ENCODE peak calls at places on chromosomes 5 and 9, in four cellular contexts. B is heart left ventricle, V is adrenal gland, G is sigmoid colon. J is an unnamed sample.

GRCh38 chr5:81787843-81788242 is 36.9 kb upstream of the SSBP2 start:
- DNase-seq in G (peak; percentile 89), V (peak; percentile 73), B (no peak), J (peak; percentile 55)

GRCh38 chr5:150539206-150539605 is 31.3 kb downstream of the NDST1 start:
- DNase-seq in B (no peak), V (no peak), G (no peak), J (no peak)

GRCh38 chr5:81579525-81579924 is 171.4 kb downstream of the SSBP2 start:
- DNase-seq in V (no peak), B (no peak), G (no peak), J (no peak)

GRCh38 chr9:27785714-27786100 is 212.4 kb upstream of the C9orf72 start:
- DNase-seq in B (no peak), V (no peak), G (no peak), J (no peak)

GRCh38 chr9:114737118-114737517 is 55.1 kb upstream of the TEX48 start:
- DNase-seq in V (no peak), G (no peak), B (no peak), J (no peak)

GRCh38 chr9:104977580-104977979 is 49.6 kb upstream of the ABCA1 start:
- DNase-seq in G (no peak), V (no peak), B (no peak), J (no peak)

GRCh38 chr9:30673132-30673531 is 1711.3 kb upstream of the ACO1 start:
- DNase-seq in G (no peak), B (no peak), V (no peak), J (no peak)

GRCh38 chr9:121781143-121781542 is 129.7 kb downstream of the DAB2IP start:
- DNase-seq in B (no peak), V (no peak), G (no peak), J (no peak)

GRCh38 chr5:110594866-110595265 is 131.6 kb downstream of the TMEM232 start:
- DNase-seq in G (no peak), V (no peak), B (peak; percentile 30), J (no peak)

GRCh38 chr5:31921852-31922305 is 252.2 kb downstream of the GOLPH3 start:
- DNase-seq in B (no peak), G (no peak), V (no peak), J (no peak)

GRCh38 chr9:33186457-33187168 is 19.5 kb upstream of the B4GALT1 start:
- DNase-seq in G (peak; percentile 77), V (no peak), B (no peak), J (peak; percentile 38)

GRCh38 chr5:6889030-6889429 is 175.8 kb downstream of the TENT4A start:
- DNase-seq in V (no peak), G (no peak), B (no peak), J (no peak)

GRCh38 chr5:122319897-122320296 is 7.9 kb downstream of the SNCAIP start:
- DNase-seq in V (no peak), B (no peak), G (no peak), J (no peak)

GRCh38 chr5:6680922-6681321 is 32.3 kb upstream of the TENT4A start:
- DNase-seq in G (no peak), B (no peak), V (no peak), J (no peak)

GRCh38 chr5:52999357-52999949 is 10.3 kb downstream of the ITGA2 start:
- DNase-seq in B (no peak), V (no peak), G (no peak), J (no peak)

DNA sequence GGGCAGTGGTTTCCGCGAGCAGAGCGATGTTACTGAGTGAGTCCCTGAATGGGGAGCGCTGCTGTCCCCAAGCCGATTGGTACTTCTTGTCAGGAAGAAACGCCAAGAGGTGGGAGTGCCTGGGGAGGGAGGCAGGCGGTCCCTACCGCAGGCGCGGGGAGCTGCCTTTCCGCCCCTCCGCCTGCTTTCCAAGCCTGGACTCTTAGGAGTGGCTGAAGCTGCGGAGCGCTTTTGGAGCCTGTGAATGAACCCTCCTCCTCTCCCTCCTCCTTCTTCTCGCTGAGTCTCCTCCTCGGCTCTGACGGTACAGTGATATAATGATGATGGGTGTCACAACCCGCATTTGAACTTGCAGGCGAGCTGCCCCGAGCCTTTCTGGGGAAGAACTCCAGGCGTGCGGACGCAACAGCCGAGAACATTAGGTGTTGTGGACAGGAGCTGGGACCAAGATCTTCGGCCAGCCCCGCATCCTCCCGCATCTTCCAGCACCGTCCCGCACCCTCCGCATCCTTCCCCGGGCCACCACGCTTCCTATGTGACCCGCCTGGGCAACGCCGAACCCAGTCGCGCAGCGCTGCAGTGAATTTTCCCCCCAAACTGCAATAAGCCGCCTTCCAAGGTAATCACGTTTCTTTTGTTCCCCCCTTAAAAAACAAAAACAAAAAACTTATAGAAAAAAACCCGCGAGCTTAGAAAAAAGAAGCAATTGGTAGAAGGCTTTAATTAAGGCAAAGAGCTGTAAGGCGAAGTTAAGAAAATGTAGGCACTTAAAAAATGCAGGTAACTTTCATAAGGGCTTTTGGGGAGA is at the start of gene VCAN:
- DNase-seq in B (peak; percentile 69), V (peak; percentile 50), G (peak; percentile 81), J (peak; percentile 25)
- TF ChIP-seq POLR2A in B (no peak), V (no peak), G (no peak), J (no peak)

DNA sequence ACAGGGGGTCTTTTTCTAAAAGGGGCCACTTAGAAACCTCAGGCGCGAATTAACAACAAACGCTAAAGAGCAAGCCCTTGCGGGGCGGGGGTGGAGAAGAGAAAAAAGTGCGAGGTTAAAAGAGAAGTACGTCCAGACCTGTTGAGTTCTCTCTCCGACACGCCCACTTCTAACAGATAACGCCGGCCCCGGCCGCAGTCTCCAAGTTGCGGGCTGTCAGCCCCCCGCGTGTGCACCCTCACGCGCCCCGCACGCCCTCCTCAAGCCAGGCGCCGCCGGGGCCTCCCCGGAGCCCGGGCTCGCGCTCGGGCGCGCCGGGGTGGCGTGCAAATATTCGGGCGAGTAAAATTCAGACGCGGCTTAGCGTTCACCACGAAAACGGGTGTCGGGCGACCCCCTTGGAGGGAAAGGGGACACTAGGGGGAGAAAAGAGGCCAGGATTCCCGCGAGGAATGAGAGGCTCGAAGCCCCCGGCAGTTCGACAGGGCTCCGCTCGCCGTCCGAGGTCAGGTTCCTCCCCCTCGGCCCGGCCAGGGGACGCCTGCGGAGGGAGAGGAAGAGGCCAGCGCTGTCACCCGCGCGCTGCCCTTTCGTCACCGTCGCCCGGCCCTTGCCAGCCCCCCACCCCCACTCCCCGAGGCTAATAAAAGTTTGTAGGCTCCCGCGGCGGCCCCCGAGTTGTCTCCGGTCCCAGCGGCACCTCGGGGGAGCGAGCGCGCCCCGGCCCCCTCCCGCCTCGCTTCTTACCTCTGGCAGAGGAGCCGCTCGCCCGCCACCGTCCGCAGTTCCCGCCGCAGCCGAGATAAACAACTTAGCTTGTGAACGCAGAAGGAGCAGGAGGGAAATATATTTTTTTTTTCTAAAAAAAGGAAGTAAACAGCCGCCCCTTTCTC is 776 bp downstream of the NR3C1 start:
- DNase-seq in V (peak; percentile 71), B (peak; percentile 86), G (peak; percentile 85), J (peak; percentile 62)
- TF ChIP-seq POLR2A in V (no peak), B (no peak), G (no peak), J (peak; percentile 28)

GRCh38 chr5:139658501-139658927 is 10.4 kb downstream of the CXXC5 start:
- DNase-seq in B (no peak), V (no peak), G (no peak), J (no peak)

GRCh38 chr5:139659673-139660072 is 11.5 kb downstream of the CXXC5 start:
- DNase-seq in G (no peak), V (no peak), B (no peak), J (no peak)

GRCh38 chr5:139658928-139659667 is 10.9 kb downstream of the CXXC5 start:
- DNase-seq in G (no peak), V (peak; percentile 54), B (no peak), J (no peak)

GRCh38 chr5:139660916-139661814 is 13.0 kb downstream of the CXXC5 start:
- DNase-seq in G (peak; percentile 97), B (peak; percentile 88), V (peak; percentile 88), J (peak; percentile 76)

DNA sequence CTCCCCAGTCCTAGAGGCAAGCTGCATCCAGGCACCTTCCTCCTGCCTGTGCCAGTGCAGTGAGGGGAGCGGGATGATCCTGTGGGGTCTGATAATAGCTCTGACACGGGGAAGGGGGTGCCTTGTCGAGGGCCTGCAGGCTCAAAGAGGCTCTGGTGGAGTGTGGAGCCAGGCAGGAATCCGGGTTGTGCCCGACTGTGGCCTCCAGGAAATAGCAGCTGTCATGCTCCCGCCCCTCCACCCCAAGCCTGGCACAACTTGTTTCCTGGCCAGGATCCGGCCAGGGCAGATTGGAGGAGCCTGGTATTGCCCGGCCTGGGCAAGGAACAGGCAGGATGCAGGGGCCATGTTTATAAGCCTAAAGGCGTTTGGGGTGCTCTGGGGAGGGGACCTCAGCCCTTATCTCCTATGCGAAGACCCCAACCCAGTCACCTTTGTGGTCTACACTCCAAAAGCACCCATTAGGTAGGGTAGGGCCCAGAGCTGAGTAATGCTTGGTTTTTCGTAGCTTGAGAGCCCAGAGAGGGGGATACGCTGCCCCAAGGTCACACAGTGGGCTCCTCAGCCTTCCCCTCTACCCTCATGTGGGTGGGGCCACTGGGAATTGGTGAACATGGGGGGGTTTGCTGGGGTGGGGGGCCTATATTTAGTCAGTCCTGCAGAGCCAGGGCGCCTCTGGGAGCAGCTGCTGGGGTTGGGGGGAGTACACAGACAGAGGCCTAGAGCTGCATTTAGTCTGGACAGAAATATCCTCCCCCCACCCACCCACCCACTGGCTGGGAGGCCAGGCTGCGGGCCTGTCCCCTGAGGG is 12.2 kb downstream of the CXXC5 start:
- DNase-seq in G (peak; percentile 92), V (peak; percentile 82), B (peak; percentile 86), J (peak; percentile 82)
- TF ChIP-seq POLR2A in G (peak; percentile 27), V (peak; percentile 47), B (no peak), J (peak; percentile 54)

DNA sequence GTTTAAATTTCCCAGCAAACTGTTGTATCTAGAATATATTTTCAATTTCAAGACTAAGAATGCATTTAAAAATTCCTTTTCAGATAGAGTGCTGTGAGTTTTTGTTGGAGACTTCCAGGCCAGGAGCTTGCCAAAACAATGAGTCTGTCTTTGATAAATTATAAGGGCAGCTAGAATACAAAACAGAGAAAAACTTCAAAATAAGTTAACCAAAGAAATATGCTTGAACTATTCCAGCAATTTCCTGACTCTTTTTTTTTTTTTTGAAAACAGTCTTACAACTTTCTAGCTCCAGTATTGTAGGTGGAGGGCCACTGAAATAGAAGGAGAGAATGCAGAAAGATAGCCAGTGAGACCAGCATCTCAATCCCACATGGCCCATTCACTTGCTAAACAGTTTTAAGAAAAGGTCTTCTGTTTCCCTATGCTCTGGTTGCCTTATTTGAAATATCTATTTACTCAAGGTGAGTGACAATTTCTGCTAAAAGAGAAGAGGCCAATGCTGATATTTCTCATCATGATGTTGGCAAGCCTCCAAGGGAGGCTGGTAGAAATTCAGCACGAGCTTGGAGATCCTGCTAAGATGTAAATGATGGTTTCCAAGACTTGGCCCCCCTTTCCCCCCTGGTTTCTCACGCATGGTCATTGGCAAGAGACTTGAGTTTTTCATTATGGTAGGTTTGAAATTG is 103.2 kb downstream of the USP20 start:
- DNase-seq in V (no peak), B (no peak), G (no peak), J (no peak)
- TF ChIP-seq POLR2A in V (no peak), B (no peak), G (no peak), J (no peak)

GRCh38 chr9:113598883-113599282 is 135.4 kb downstream of the RGS3 start:
- DNase-seq in G (no peak), B (no peak), V (no peak), J (no peak)

GRCh38 chr9:113596616-113597320 is 133.2 kb downstream of the RGS3 start:
- DNase-seq in B (peak; percentile 59), G (peak; percentile 61), V (no peak), J (no peak)

GRCh38 chr9:113597390-113598241 is 134.1 kb downstream of the RGS3 start:
- DNase-seq in B (peak; percentile 57), V (no peak), G (peak; percentile 60), J (no peak)

GRCh38 chr9:113599647-113600476 is 136.3 kb downstream of the RGS3 start:
- DNase-seq in B (peak; percentile 63), V (no peak), G (no peak), J (no peak)

GRCh38 chr9:113598451-113598850 is 134.9 kb downstream of the RGS3 start:
- DNase-seq in V (no peak), G (no peak), B (peak; percentile 42), J (no peak)
- TF ChIP-seq POLR2A in V (no peak), G (no peak), B (no peak), J (no peak)

GRCh38 chr9:37037744-37038640 is 3.9 kb upstream of the PAX5 start:
- DNase-seq in V (no peak), B (no peak), G (no peak), J (peak; percentile 27)
- TF ChIP-seq POLR2A in V (no peak), B (no peak), G (no peak), J (no peak)